ENCODE peak calls at places on chromosomes 2 and 18, in ten cellular contexts. Q is body of pancreas; T is GM19239; I is effector CD4-positive, alpha-beta T cell; W is GM10248; D is activated effector memory CD4-positive, alpha-beta T cell treated with Interleukin-2 at 50 U/mL for 16 hours; U is M059J; V is foreskin fibroblast; Z is lower lobe of right lung; C is amniotic stem cell. X is an unnamed sample.

GRCh38 chr2:43223412-43224040 is 2.9 kb downstream of the ZFP36L2 start:
- DNase-seq in Q (no peak), T (no peak), I (no peak), W (no peak), D (no peak), U (no peak), V (no peak), Z (peak), C (no peak), X (no peak)

GRCh38 chr2:100058014-100058310 is 84.4 kb downstream of the AFF3 start:
- DNase-seq in Q (no peak), T (no peak), I (no peak), W (no peak), D (no peak), U (peak), V (no peak), Z (no peak), C (peak), X (no peak)

GRCh38 chr2:168490015-168490874 is 34.2 kb downstream of the CERS6 start:
- DNase-seq in Q (no peak), T (peak), I (no peak), W (peak), D (no peak), U (peak), V (peak), Z (no peak), C (peak), X (no peak)

GRCh38 chr2:150718280-150718679 is 230.8 kb upstream of the RND3 start:
- DNase-seq in Q (no peak), T (no peak), I (no peak), W (no peak), D (no peak), U (no peak), V (no peak), Z (no peak), C (no peak), X (no peak)

GRCh38 chr2:238137885-238138284 is 583 bp upstream of the KLHL30 start:
- DNase-seq in Q (no peak), T (no peak), I (no peak), W (no peak), D (no peak), U (no peak), V (no peak), Z (no peak), C (no peak), X (no peak)

GRCh38 chr2:43960921-43961320 is 34.9 kb downstream of the LRPPRC start:
- DNase-seq in Q (no peak), T (no peak), I (no peak), W (no peak), D (no peak), U (no peak), V (no peak), Z (no peak), C (no peak), X (no peak)

GRCh38 chr18:32437080-32437834 is 33.4 kb downstream of the GAREM1 start:
- DNase-seq in Q (no peak), T (no peak), I (no peak), W (no peak), D (no peak), U (no peak), V (no peak), Z (no peak), C (no peak), X (no peak)

GRCh38 chr2:96665083-96665569 is 22.6 kb downstream of the FER1L5 start:
- DNase-seq in Q (peak), T (no peak), I (no peak), W (no peak), D (no peak), U (peak), V (peak), Z (peak), C (peak), X (no peak)

GRCh38 chr18:78528437-78529228 is 451.0 kb upstream of the SALL3 start:
- DNase-seq in Q (no peak), T (no peak), I (no peak), W (no peak), D (no peak), U (no peak), V (no peak), Z (no peak), C (no peak), X (no peak)

GRCh38 chr2:216880509-216881184 is 20.8 kb upstream of the TNP1 start:
- DNase-seq in Q (peak), T (no peak), I (no peak), W (no peak), D (no peak), U (peak), V (no peak), Z (no peak), C (no peak), X (no peak)

GRCh38 chr2:110807520-110807919 is 75.1 kb downstream of the ACOXL start:
- DNase-seq in Q (no peak), T (no peak), I (no peak), W (no peak), D (no peak), U (peak), V (peak), Z (no peak), C (no peak), X (no peak)

GRCh38 chr2:180938419-180938818 is 42.0 kb upstream of the UBE2E3 start:
- DNase-seq in Q (no peak), T (no peak), I (no peak), W (no peak), D (no peak), U (no peak), V (peak), Z (no peak), C (no peak), X (no peak)

GRCh38 chr2:111121873-111122630 is 1.3 kb downstream of the BCL2L11 start:
- DNase-seq in Q (peak), T (peak), I (peak), W (peak), D (peak), U (peak), V (peak), Z (peak), C (peak), X (no peak)

GRCh38 chr2:26784570-26785234 is 1.2 kb upstream of the CENPA start:
- DNase-seq in Q (no peak), T (no peak), I (no peak), W (no peak), D (no peak), U (no peak), V (no peak), Z (no peak), C (no peak), X (no peak)

GRCh38 chr2:96869824-96870630 is at the start of gene SEMA4C:
- DNase-seq in Q (peak), T (no peak), I (peak), W (peak), D (peak), U (peak), V (no peak), Z (peak), C (no peak), X (peak)

GRCh38 chr2:191521608-191522208 is 156.2 kb upstream of the NABP1 start:
- DNase-seq in Q (no peak), T (no peak), I (no peak), W (peak), D (no peak), U (peak), V (peak), Z (no peak), C (no peak), X (no peak)

GRCh38 chr2:196266855-196267254 is 95.5 kb upstream of the STK17B start:
- DNase-seq in Q (no peak), T (no peak), I (no peak), W (no peak), D (no peak), U (no peak), V (no peak), Z (no peak), C (no peak), X (no peak)

GRCh38 chr2:170454471-170455372 is 260.4 kb upstream of the SP5 start:
- DNase-seq in Q (no peak), T (no peak), I (no peak), W (no peak), D (no peak), U (no peak), V (no peak), Z (no peak), C (no peak), X (no peak)

GRCh38 chr2:113173563-113174368 is at the start of gene PSD4:
- DNase-seq in Q (peak), T (peak), I (peak), W (peak), D (peak), U (no peak), V (no peak), Z (peak), C (no peak), X (no peak)

GRCh38 chr18:25253136-25253535 is 98.8 kb downstream of the ZNF521 start:
- DNase-seq in Q (no peak), T (no peak), I (no peak), W (no peak), D (no peak), U (peak), V (peak), Z (no peak), C (no peak), X (no peak)

GRCh38 chr2:70789304-70790078 is 952 bp downstream of the FIGLA start:
- DNase-seq in Q (peak), T (no peak), I (peak), W (peak), D (peak), U (peak), V (peak), Z (peak), C (no peak), X (peak)

GRCh38 chr2:113058411-113058994 is 495 bp upstream of the IL36RN start:
- DNase-seq in Q (no peak), T (no peak), I (no peak), W (no peak), D (no peak), U (no peak), V (no peak), Z (no peak), C (no peak), X (no peak)

GRCh38 chr18:58015045-58015444 is 29.0 kb upstream of the NEDD4L start:
- DNase-seq in Q (no peak), T (peak), I (no peak), W (peak), D (no peak), U (no peak), V (no peak), Z (no peak), C (no peak), X (no peak)

GRCh38 chr2:62293151-62293489 is 97.2 kb downstream of the B3GNT2 start:
- DNase-seq in Q (no peak), T (no peak), I (no peak), W (no peak), D (no peak), U (no peak), V (no peak), Z (no peak), C (no peak), X (no peak)

GRCh38 chr2:46333912-46334311 is 36.7 kb downstream of the EPAS1 start:
- DNase-seq in Q (peak), T (no peak), I (no peak), W (no peak), D (no peak), U (peak), V (no peak), Z (no peak), C (no peak), X (no peak)

GRCh38 chr2:31526946-31527345 is 53.8 kb downstream of the SRD5A2 start:
- DNase-seq in Q (no peak), T (no peak), I (no peak), W (no peak), D (no peak), U (no peak), V (peak), Z (no peak), C (no peak), X (no peak)

X was measured in substantia nigra.